ENCODE peak calls at places on chromosome 13, in ten cellular contexts. W is CD8-positive, alpha-beta T cell; I is cardiac muscle cell; T is lung; Z is RWPE1; Q is thoracic aorta; L is esophagus squamous epithelium; D is adrenal gland; H is tibial nerve; F is dorsolateral prefrontal cortex. A is an unnamed sample.

GRCh38 chr13:107678075-107678689 is 537.2 kb downstream of the LIG4 start:
- DNase-seq in W (no peak), I (peak; percentile 15), T (no peak), Z (no peak), Q (no peak), L (no peak), D (no peak), H (no peak), F (no peak), A (no peak)

GRCh38 chr13:80070024-80070703 is 270.8 kb downstream of the SPRY2 start:
- DNase-seq in W (no peak), I (no peak), T (no peak), Z (no peak), Q (no peak), L (no peak), D (no peak), H (no peak), F (no peak), A (no peak)

GRCh38 chr13:35460061-35460460 is 16.4 kb downstream of the MAB21L1 start:
- DNase-seq in W (no peak), I (no peak), T (no peak), Z (no peak), Q (no peak), L (no peak), D (no peak), H (no peak), F (no peak), A (no peak)

GRCh38 chr13:113493315-113493951 is 2.9 kb upstream of the DCUN1D2 start:
- DNase-seq in W (no peak), I (no peak), T (no peak), Z (peak; percentile 78), Q (no peak), L (no peak), D (no peak), H (no peak), F (no peak), A (no peak)

GRCh38 chr13:102848956-102849355 is 3.1 kb downstream of the ERCC5 start:
- DNase-seq in W (no peak), I (no peak), T (no peak), Z (no peak), Q (no peak), L (no peak), D (no peak), H (no peak), F (no peak), A (no peak)

GRCh38 chr13:29210676-29211075 is 384.8 kb downstream of the SLC7A1 start:
- DNase-seq in W (no peak), I (peak; percentile 90), T (no peak), Z (no peak), Q (no peak), L (no peak), D (no peak), H (no peak), F (no peak), A (no peak)

GRCh38 chr13:32638739-32639138 is 52.5 kb downstream of the PDS5B start:
- DNase-seq in W (no peak), I (no peak), T (no peak), Z (no peak), Q (no peak), L (no peak), D (no peak), H (no peak), F (no peak), A (no peak)

GRCh38 chr13:77002590-77003190 is 10.8 kb downstream of the CLN5 start:
- DNase-seq in W (no peak), I (peak; percentile 28), T (no peak), Z (peak; percentile 30), Q (no peak), L (no peak), D (no peak), H (no peak), F (no peak), A (no peak)

GRCh38 chr13:41019027-41019487 is at the start of gene ELF1:
- DNase-seq in W (peak; percentile 60), I (no peak), T (peak; percentile 68), Z (peak; percentile 78), Q (no peak), L (peak; percentile 28), D (no peak), H (no peak), F (no peak), A (peak; percentile 36)

GRCh38 chr13:65265988-65266387 is 1964.1 kb downstream of the PCDH9 start:
- DNase-seq in W (no peak), I (no peak), T (no peak), Z (no peak), Q (no peak), L (no peak), D (no peak), H (no peak), F (no peak), A (no peak)

GRCh38 chr13:96191367-96191766 is 101.5 kb downstream of the HS6ST3 start:
- DNase-seq in W (no peak), I (no peak), T (no peak), Z (no peak), Q (no peak), L (no peak), D (no peak), H (no peak), F (no peak), A (no peak)

GRCh38 chr13:42804244-42804868 is 23.0 kb downstream of the FAM216B start:
- DNase-seq in W (no peak), I (no peak), T (no peak), Z (no peak), Q (no peak), L (no peak), D (no peak), H (no peak), F (no peak), A (no peak)

GRCh38 chr13:65638572-65639168 is 1591.5 kb downstream of the PCDH9 start:
- DNase-seq in W (no peak), I (peak; percentile 55), T (no peak), Z (peak; percentile 4), Q (no peak), L (no peak), D (peak; percentile 16), H (no peak), F (no peak), A (no peak)

GRCh38 chr13:99980201-99981114 is 1.1 kb upstream of the ZIC2 start:
- DNase-seq in W (peak; percentile 65), I (peak; percentile 85), T (no peak), Z (peak; percentile 53), Q (no peak), L (no peak), D (peak; percentile 69), H (no peak), F (peak; percentile 36), A (no peak)

GRCh38 chr13:35720690-35721554 is 244.4 kb upstream of the MAB21L1 start:
- DNase-seq in W (no peak), I (peak; percentile 80), T (peak; percentile 51), Z (peak; percentile 67), Q (no peak), L (no peak), D (peak; percentile 56), H (no peak), F (peak; percentile 58), A (peak; percentile 56)

GRCh38 chr13:96984061-96984508 is 10.2 kb downstream of the OXGR1 start:
- DNase-seq in W (no peak), I (peak; percentile 22), T (peak; percentile 46), Z (peak; percentile 24), Q (no peak), L (no peak), D (peak; percentile 60), H (no peak), F (no peak), A (peak; percentile 45)

GRCh38 chr13:101945435-101945834 is 456.4 kb downstream of the FGF14 start:
- DNase-seq in W (no peak), I (no peak), T (no peak), Z (no peak), Q (no peak), L (no peak), D (no peak), H (no peak), F (no peak), A (no peak)

DNA sequence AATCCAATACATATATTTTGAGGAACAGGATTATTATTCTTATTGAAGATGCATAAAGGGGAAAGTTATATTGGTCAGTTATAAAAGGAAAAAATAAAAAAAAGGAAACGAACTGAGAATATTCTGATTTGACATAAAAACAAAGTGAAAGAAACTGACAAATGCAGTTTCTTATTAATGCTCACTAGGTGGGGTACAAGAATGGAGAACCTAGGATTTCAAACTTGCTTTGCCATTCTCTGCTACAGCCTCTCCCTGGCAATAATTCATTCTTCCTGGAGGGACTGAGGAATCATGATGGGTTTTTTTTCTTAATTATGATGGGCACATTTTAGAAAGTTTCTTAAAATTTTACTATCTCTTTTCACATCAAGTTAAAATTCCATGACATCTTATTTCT is 154.9 kb downstream of the PCDH9 start:
- DNase-seq in W (no peak), I (no peak), T (no peak), Z (peak; percentile 1), Q (no peak), L (no peak), D (no peak), H (no peak), F (no peak), A (no peak)
- TF ChIP-seq CTCF in W (no peak), I (peak; percentile 40), T (no peak), Z (no peak), Q (no peak), L (no peak), D (no peak), H (no peak), F (peak; percentile 60), A (no peak)

GRCh38 chr13:86155756-86156155 is 356.5 kb upstream of the SLITRK6 start:
- DNase-seq in W (no peak), I (no peak), T (no peak), Z (no peak), Q (no peak), L (no peak), D (no peak), H (no peak), F (no peak), A (no peak)

DNA sequence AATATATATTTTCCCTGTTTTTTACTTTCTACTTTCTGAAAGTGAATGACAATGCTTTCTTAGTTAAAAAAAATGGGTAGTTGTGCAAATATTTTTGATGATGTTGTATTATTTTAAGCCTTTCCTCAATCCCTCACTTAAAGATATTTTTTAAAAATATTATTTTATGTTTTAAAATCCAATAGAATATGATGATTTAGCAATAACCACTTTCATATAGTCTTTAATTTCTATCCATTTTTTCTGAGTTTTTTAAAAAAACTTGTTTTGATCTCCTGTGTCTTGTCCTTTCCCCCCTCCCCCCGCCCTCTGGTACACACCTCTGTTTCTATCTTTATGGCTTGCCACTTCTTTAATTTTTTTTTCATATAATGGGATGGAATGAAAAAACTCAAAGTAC is 362.0 kb upstream of the SLITRK6 start:
- DNase-seq in W (no peak), I (no peak), T (no peak), Z (no peak), Q (no peak), L (no peak), D (no peak), H (no peak), F (no peak), A (no peak)
- H3K27ac ChIP-seq in W (no peak overlapping the region), I (no peak overlapping the region), T (no peak overlapping the region), Z (no peak overlapping the region), Q (no peak overlapping the region), L (no peak overlapping the region), D (no peak overlapping the region), H (no peak overlapping the region), F (no peak overlapping the region), A (no peak overlapping the region)

GRCh38 chr13:86567119-86567518 is 767.9 kb upstream of the SLITRK6 start:
- DNase-seq in W (no peak), I (peak; percentile 6), T (no peak), Z (no peak), Q (no peak), L (no peak), D (no peak), H (no peak), F (no peak), A (no peak)
- TF ChIP-seq CTCF in W (no peak), I (peak; percentile 16), T (no peak), Z (no peak), Q (no peak), L (no peak), D (no peak), H (no peak), F (no peak), A (no peak)

GRCh38 chr13:33859691-33860303 is 41.8 kb downstream of the RFC3 start:
- DNase-seq in W (no peak), I (no peak), T (no peak), Z (peak; percentile 45), Q (no peak), L (no peak), D (no peak), H (no peak), F (no peak), A (no peak)
- H3K27ac ChIP-seq in W (no peak overlapping the region), I (no peak overlapping the region), T (no peak overlapping the region), Z (peak overlapping the region; percentile 26), Q (no peak overlapping the region), L (no peak overlapping the region), D (no peak overlapping the region), H (no peak overlapping the region), F (no peak overlapping the region), A (no peak overlapping the region)